ENCODE peak calls at places on chromosomes 16 and 17, in six cellular contexts. M is mesendoderm, W is IMR-90, T is cardiac fibroblast, S is lower leg skin, J is osteoblast. Z is an unnamed sample.

GRCh38 chr17:298791-299450 is 53.7 kb downstream of the RPH3AL start:
- DNase-seq in M (no peak), W (no peak), T (peak), S (peak), J (peak), Z (peak)

GRCh38 chr16:8194795-8195194 is 395.5 kb downstream of the TMEM114 start:
- DNase-seq in M (peak), W (no peak), T (no peak), S (no peak), J (no peak), Z (no peak)

GRCh38 chr17:74859439-74860228 is at the start of gene GRIN2C:
- DNase-seq in M (no peak), W (no peak), T (no peak), S (no peak), J (no peak), Z (no peak)

GRCh38 chr16:58035356-58036170 is 10.0 kb downstream of the MMP15 start:
- DNase-seq in M (no peak), W (no peak), T (no peak), S (no peak), J (peak), Z (no peak)

GRCh38 chr16:81641403-81642106 is 137.5 kb upstream of the PLCG2 start:
- DNase-seq in M (peak), W (no peak), T (no peak), S (no peak), J (no peak), Z (no peak)

GRCh38 chr17:48610282-48611211 is at the start of gene HOXB7:
- DNase-seq in M (no peak), W (peak), T (no peak), S (peak), J (no peak), Z (peak)

GRCh38 chr17:39835038-39835786 is 28.9 kb downstream of the IKZF3 start:
- DNase-seq in M (peak), W (no peak), T (no peak), S (no peak), J (no peak), Z (no peak)

GRCh38 chr17:37299257-37299985 is 76.4 kb upstream of the C17orf78 start:
- DNase-seq in M (peak), W (no peak), T (peak), S (no peak), J (peak), Z (peak)

GRCh38 chr17:80910043-80910442 is 81.6 kb upstream of the CHMP6 start:
- DNase-seq in M (no peak), W (no peak), T (no peak), S (no peak), J (no peak), Z (no peak)

GRCh38 chr16:50641818-50642187 is 39.3 kb downstream of the SNX20 start:
- DNase-seq in M (no peak), W (no peak), T (no peak), S (no peak), J (no peak), Z (no peak)

GRCh38 chr16:2852003-2852730 is 5.8 kb downstream of the PRSS22 start:
- DNase-seq in M (no peak), W (no peak), T (no peak), S (no peak), J (peak), Z (no peak)

GRCh38 chr17:75241143-75241430 is 20.3 kb downstream of the GGA3 start:
- DNase-seq in M (no peak), W (no peak), T (peak), S (no peak), J (peak), Z (peak)

GRCh38 chr17:50249887-50250286 is 24.4 kb upstream of the TMEM92 start:
- DNase-seq in M (no peak), W (no peak), T (no peak), S (no peak), J (peak), Z (no peak)

GRCh38 chr16:57540906-57541753 is 1.3 kb upstream of the ADGRG5 start:
- DNase-seq in M (no peak), W (no peak), T (no peak), S (peak), J (peak), Z (no peak)

GRCh38 chr17:64281962-64282752 is 19.1 kb upstream of the TEX2 start:
- DNase-seq in M (peak), W (peak), T (peak), S (no peak), J (peak), Z (peak)

GRCh38 chr17:64777413-64778101 is 115.5 kb upstream of the SMURF2 start:
- DNase-seq in M (no peak), W (no peak), T (no peak), S (peak), J (peak), Z (no peak)

GRCh38 chr17:4565209-4566141 is 5.1 kb upstream of the GGT6 start:
- DNase-seq in M (peak), W (peak), T (peak), S (no peak), J (peak), Z (peak)

GRCh38 chr16:75118943-75119539 is 2.5 kb upstream of the LDHD start:
- DNase-seq in M (no peak), W (no peak), T (no peak), S (no peak), J (no peak), Z (no peak)

GRCh38 chr17:31371511-31372097 is 19.9 kb upstream of the RAB11FIP4 start:
- DNase-seq in M (no peak), W (peak), T (peak), S (no peak), J (no peak), Z (peak)

GRCh38 chr17:78933025-78933958 is 8.1 kb upstream of the TIMP2 start:
- DNase-seq in M (peak), W (peak), T (peak), S (peak), J (peak), Z (peak)

GRCh38 chr17:79005063-79005861 is 4.3 kb downstream of the CANT1 start:
- DNase-seq in M (no peak), W (no peak), T (no peak), S (peak), J (peak), Z (no peak)

GRCh38 chr17:36755586-36755985 is 154.2 kb downstream of the MRM1 start:
- DNase-seq in M (peak), W (no peak), T (peak), S (no peak), J (no peak), Z (peak)

GRCh38 chr16:58466396-58466795 is 33.5 kb upstream of the NDRG4 start:
- DNase-seq in M (no peak), W (no peak), T (no peak), S (no peak), J (no peak), Z (no peak)

GRCh38 chr17:66398059-66398458 is 95.6 kb downstream of the PRKCA start:
- DNase-seq in M (no peak), W (no peak), T (no peak), S (no peak), J (no peak), Z (no peak)

GRCh38 chr16:11635679-11636171 is 32.5 kb upstream of the SNN start:
- DNase-seq in M (no peak), W (no peak), T (no peak), S (no peak), J (no peak), Z (no peak)

GRCh38 chr16:11637320-11637719 is 30.9 kb upstream of the SNN start:
- DNase-seq in M (peak), W (no peak), T (no peak), S (no peak), J (no peak), Z (no peak)

GRCh38 chr16:11635127-11635652 is 33.1 kb upstream of the SNN start:
- DNase-seq in M (no peak), W (no peak), T (no peak), S (no peak), J (no peak), Z (no peak)

GRCh38 chr16:11634307-11634706 is 33.9 kb upstream of the SNN start:
- DNase-seq in M (no peak), W (no peak), T (no peak), S (no peak), J (no peak), Z (no peak)

DNA sequence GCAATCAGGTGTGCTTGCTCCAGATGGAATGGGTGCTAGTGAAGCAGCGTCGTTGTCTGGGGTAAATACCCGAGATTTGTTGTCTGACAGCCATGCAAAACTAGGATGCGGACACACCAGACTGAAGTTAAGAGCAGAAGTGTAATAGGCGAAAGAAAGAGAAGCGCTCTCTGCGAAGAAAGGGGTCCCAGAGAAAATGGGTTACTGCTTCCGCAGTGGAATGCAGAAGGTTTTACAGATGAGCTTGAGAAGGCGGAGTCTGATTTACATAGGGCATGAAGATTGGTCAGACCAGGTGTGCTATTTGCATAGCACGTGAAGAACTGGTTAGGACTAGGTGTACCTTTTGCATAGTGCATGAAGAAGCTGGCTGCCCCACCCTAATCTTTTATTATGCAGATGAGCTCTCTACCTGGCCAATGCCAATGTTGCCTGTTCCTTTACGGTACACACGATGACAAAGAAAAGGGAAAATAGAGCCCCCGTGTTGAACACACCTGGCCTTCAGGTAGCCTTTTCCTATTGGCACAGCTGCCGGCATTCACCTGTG is 32.0 kb upstream of the SNN start:
- DNase-seq in M (peak), W (no peak), T (no peak), S (no peak), J (no peak), Z (no peak)
- H3K4me3 ChIP-seq in M (no peak), W (no peak), T (no peak), S (no peak), J (no peak), Z (no peak)

GRCh38 chr17:38401459-38401858 is 26.8 kb upstream of the ARHGAP23 start:
- DNase-seq in M (no peak), W (no peak), T (no peak), S (no peak), J (peak), Z (no peak)
- H3K4me3 ChIP-seq in M (no peak), W (no peak), T (no peak), S (no peak), J (no peak), Z (no peak)

GRCh38 chr16:28985611-28986041 is 774 bp downstream of the LAT start:
- DNase-seq in M (no peak), W (no peak), T (no peak), S (no peak), J (peak), Z (no peak)
- H3K4me3 ChIP-seq in M (no peak), W (no peak), T (no peak), S (no peak), J (no peak), Z (no peak)

GRCh38 chr16:405548-406506 is 4.1 kb downstream of the DECR2 start:
- DNase-seq in M (no peak), W (no peak), T (no peak), S (no peak), J (peak), Z (no peak)

GRCh38 chr16:407253-407652 is 5.6 kb downstream of the DECR2 start:
- DNase-seq in M (no peak), W (no peak), T (no peak), S (no peak), J (peak), Z (no peak)

GRCh38 chr16:414395-415169 is 10.9 kb upstream of the RAB11FIP3 start:
- DNase-seq in M (no peak), W (no peak), T (no peak), S (no peak), J (peak), Z (no peak)

GRCh38 chr16:411576-412265 is 10.0 kb downstream of the DECR2 start:
- DNase-seq in M (no peak), W (no peak), T (no peak), S (no peak), J (peak), Z (no peak)

GRCh38 chr16:410516-411178 is 9.0 kb downstream of the DECR2 start:
- DNase-seq in M (no peak), W (no peak), T (no peak), S (no peak), J (no peak), Z (no peak)
- H3K4me3 ChIP-seq in M (no peak), W (no peak), T (no peak), S (no peak), J (no peak), Z (no peak)

GRCh38 chr17:67401598-67402504 is 24.8 kb downstream of the PITPNC1 start:
- DNase-seq in M (no peak), W (no peak), T (no peak), S (no peak), J (no peak), Z (no peak)
- H3K4me3 ChIP-seq in M (no peak), W (no peak), T (no peak), S (no peak), J (no peak), Z (no peak)

DNA sequence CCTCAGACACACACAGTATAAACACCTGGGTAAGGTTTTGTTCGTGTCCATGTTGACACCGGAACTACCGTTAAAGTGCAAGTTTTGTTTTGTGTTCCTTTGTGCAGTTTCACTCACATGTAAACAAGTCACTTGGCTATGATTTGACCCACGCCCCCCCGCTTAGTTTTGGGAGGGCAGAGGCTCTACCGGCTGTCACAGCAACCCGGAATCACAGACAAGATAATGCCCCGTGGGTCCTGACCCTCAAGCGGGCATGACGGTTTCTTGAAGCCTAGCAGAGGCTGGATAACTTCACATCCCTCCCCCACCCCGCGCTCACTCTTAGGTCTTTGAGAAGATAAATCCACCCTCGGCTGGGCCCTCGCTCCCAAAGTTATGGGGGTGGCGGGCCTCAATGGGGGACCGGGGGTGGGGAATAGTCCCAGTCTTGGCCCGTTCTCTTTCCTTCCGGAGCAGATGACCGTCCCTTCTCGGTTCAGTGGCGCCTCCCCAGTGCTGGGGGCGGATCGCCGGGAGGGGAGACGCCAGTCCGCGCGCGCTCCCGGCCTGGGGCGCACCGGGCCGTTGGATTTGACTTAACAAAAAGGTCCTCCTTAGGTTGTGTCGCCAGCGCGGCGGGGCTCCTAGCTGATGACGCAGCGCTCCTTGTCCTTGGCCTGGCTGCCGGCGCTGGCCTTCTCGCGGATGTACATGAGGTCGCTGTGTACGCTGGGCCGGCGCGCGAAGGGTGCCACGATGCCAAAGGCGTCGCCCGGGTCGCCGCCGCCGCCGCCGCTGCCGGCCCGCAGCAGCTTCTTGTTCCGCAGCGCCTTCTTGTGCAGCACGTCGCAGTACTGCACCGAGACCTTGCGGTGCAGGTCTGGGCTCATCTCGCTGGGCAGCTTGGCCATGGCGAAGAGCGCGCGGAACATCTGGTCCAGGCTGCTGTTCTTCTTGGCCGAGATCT is 1.4 kb downstream of the RASD1 start:
- DNase-seq in M (peak), W (peak), T (peak), S (peak), J (peak), Z (peak)
- H3K4me3 ChIP-seq in M (no peak), W (no peak), T (peak), S (peak), J (peak), Z (peak)

Z was measured in fibroblast of mammary gland.